ENCODE peak calls at places on chromosomes 6 and 20, in four cellular contexts. M is pancreas, G is astrocyte of the cerebellum, I is heart left ventricle. A is an unnamed sample.

GRCh38 chr6:124029535-124029934 is 225.9 kb downstream of the NKAIN2 start:
- DNase-seq in M (no peak), G (no peak), I (no peak), A (no peak)

GRCh38 chr20:309306-309840 is 12.0 kb downstream of the ZCCHC3 start:
- DNase-seq in M (no peak), G (no peak), I (no peak), A (no peak)

GRCh38 chr6:155850408-155850841 is 394.8 kb upstream of the NOX3 start:
- DNase-seq in M (no peak), G (no peak), I (no peak), A (no peak)

GRCh38 chr20:19920388-19921138 is 96.6 kb upstream of the NAA20 start:
- DNase-seq in M (no peak), G (no peak), I (no peak), A (no peak)

GRCh38 chr6:161694995-161695394 is 421.1 kb upstream of the AGPAT4 start:
- DNase-seq in M (no peak), G (no peak), I (no peak), A (no peak)

GRCh38 chr20:2874456-2874855 is 1.2 kb downstream of the PTPRA start:
- DNase-seq in M (no peak), G (no peak), I (no peak), A (no peak)

GRCh38 chr6:89610149-89610642 is 28.4 kb downstream of the LYRM2 start:
- DNase-seq in M (peak), G (no peak), I (peak), A (peak)

GRCh38 chr20:39631557-39631956 is 669.4 kb downstream of the DHX35 start:
- DNase-seq in M (no peak), G (peak), I (no peak), A (no peak)

GRCh38 chr6:167668019-167668753 is 158.5 kb upstream of the AFDN start:
- DNase-seq in M (no peak), G (no peak), I (no peak), A (no peak)

GRCh38 chr6:133286765-133287164 is 45.6 kb downstream of the EYA4 start:
- DNase-seq in M (no peak), G (no peak), I (no peak), A (no peak)

GRCh38 chr20:46814366-46815232 is 80.0 kb upstream of the EYA2 start:
- DNase-seq in M (no peak), G (peak), I (no peak), A (no peak)

GRCh38 chr6:148926478-148926877 is 179.6 kb downstream of the UST start:
- DNase-seq in M (no peak), G (no peak), I (no peak), A (no peak)

GRCh38 chr6:37673436-37673835 is 24.2 kb downstream of the MDGA1 start:
- DNase-seq in M (no peak), G (no peak), I (no peak), A (no peak)

GRCh38 chr6:128519931-128520435 is 416 bp downstream of the PTPRK start:
- DNase-seq in M (no peak), G (no peak), I (peak), A (no peak)

GRCh38 chr20:31517373-31517772 is 3.1 kb downstream of the HM13 start:
- DNase-seq in M (peak), G (peak), I (no peak), A (no peak)

GRCh38 chr6:75230484-75231325 is 12.9 kb downstream of the COX7A2 start:
- DNase-seq in M (no peak), G (no peak), I (no peak), A (no peak)

GRCh38 chr6:147566244-147566898 is 57.9 kb downstream of the SAMD5 start:
- DNase-seq in M (no peak), G (no peak), I (no peak), A (no peak)

GRCh38 chr20:3189561-3190131 is 14.8 kb downstream of the DDRGK1 start:
- DNase-seq in M (no peak), G (no peak), I (no peak), A (no peak)

GRCh38 chr20:39941235-39941634 is 747.8 kb downstream of the MAFB start:
- DNase-seq in M (no peak), G (no peak), I (no peak), A (no peak)

GRCh38 chr20:38545771-38546170 is 35.2 kb upstream of the ADIG start:
- DNase-seq in M (no peak), G (no peak), I (no peak), A (no peak)

GRCh38 chr6:35453236-35453635 is 1.1 kb downstream of the FANCE start:
- DNase-seq in M (no peak), G (no peak), I (no peak), A (no peak)

GRCh38 chr6:124076336-124077048 is 272.8 kb downstream of the NKAIN2 start:
- DNase-seq in M (no peak), G (peak), I (no peak), A (no peak)

GRCh38 chr6:10217111-10217510 is 197.8 kb downstream of the TFAP2A start:
- DNase-seq in M (no peak), G (no peak), I (no peak), A (no peak)

GRCh38 chr6:90195094-90195793 is 101.4 kb downstream of the BACH2 start:
- DNase-seq in M (no peak), G (no peak), I (no peak), A (no peak)

GRCh38 chr6:139648430-139649000 is 274.1 kb upstream of the CITED2 start:
- DNase-seq in M (no peak), G (no peak), I (no peak), A (no peak)

GRCh38 chr20:46406986-46407670 is 713 bp upstream of the ELMO2 start:
- DNase-seq in M (peak), G (no peak), I (peak), A (no peak)

GRCh38 chr6:91087864-91088263 is 501.0 kb upstream of the MAP3K7 start:
- DNase-seq in M (no peak), G (no peak), I (no peak), A (no peak)

GRCh38 chr6:43636312-43636667 is 650 bp downstream of the MAD2L1BP start:
- DNase-seq in M (no peak), G (no peak), I (no peak), A (no peak)

GRCh38 chr6:30716879-30717128 is 277 bp downstream of the MDC1 start:
- DNase-seq in M (no peak), G (no peak), I (no peak), A (no peak)

GRCh38 chr20:63645218-63645617 is 8.0 kb downstream of the STMN3 start:
- DNase-seq in M (no peak), G (no peak), I (no peak), A (no peak)

GRCh38 chr6:55239099-55239498 is 64.8 kb downstream of the HCRTR2 start:
- DNase-seq in M (peak), G (peak), I (no peak), A (no peak)

GRCh38 chr6:154356690-154357089 is at the start of gene IPCEF1:
- DNase-seq in M (no peak), G (no peak), I (no peak), A (no peak)

GRCh38 chr6:34439442-34439841 is 13.6 kb upstream of the RPS10 start:
- DNase-seq in M (no peak), G (no peak), I (no peak), A (no peak)

GRCh38 chr20:62122659-62123449 is 579 bp downstream of the LSM14B start:
- DNase-seq in M (peak), G (no peak), I (peak), A (no peak)

GRCh38 chr6:14706378-14706929 is 539.4 kb upstream of the JARID2 start:
- DNase-seq in M (no peak), G (peak), I (peak), A (no peak)

GRCh38 chr6:20156824-20157223 is 55.4 kb downstream of the MBOAT1 start:
- DNase-seq in M (no peak), G (no peak), I (no peak), A (no peak)

GRCh38 chr6:17883665-17884500 is 103.6 kb downstream of the KIF13A start:
- DNase-seq in M (no peak), G (no peak), I (no peak), A (no peak)

GRCh38 chr6:158322724-158323560 is 10.7 kb downstream of the TULP4 start:
- DNase-seq in M (no peak), G (peak), I (no peak), A (no peak)

GRCh38 chr20:2751347-2751867 is 49.0 kb downstream of the CPXM1 start:
- DNase-seq in M (no peak), G (no peak), I (no peak), A (no peak)

GRCh38 chr6:143592335-143592734 is 80.8 kb upstream of the FUCA2 start:
- DNase-seq in M (no peak), G (no peak), I (no peak), A (no peak)